ENCODE peak calls at places on chromosome 7, in eight cellular contexts. I is GM12864, C is GM06990, X is GM23338, W is fibroblast of mammary gland, N is fibroblast of the aortic adventitia, R is IMR-90, T is sigmoid colon. K is an unnamed sample.

GRCh38 chr7:118195837-118196474 is 12.0 kb downstream of the LSM8 start:
- DNase-seq in I (peak; percentile 22), C (peak; percentile 11), X (peak; percentile 90), W (peak; percentile 75), N (peak; percentile 80), R (peak; percentile 70), T (no peak), K (peak; percentile 68)

GRCh38 chr7:124758327-124758726 is 7.3 kb downstream of the GPR37 start:
- DNase-seq in I (no peak), C (no peak), X (no peak), W (no peak), N (no peak), R (peak; percentile 74), T (no peak), K (no peak)

GRCh38 chr7:88226886-88227516 is 7.2 kb upstream of the SRI start:
- DNase-seq in I (no peak), C (no peak), X (no peak), W (peak; percentile 91), N (peak; percentile 86), R (peak; percentile 80), T (no peak), K (peak; percentile 20)

GRCh38 chr7:2805213-2806003 is 38.7 kb downstream of the GNA12 start:
- DNase-seq in I (no peak), C (no peak), X (no peak), W (no peak), N (no peak), R (no peak), T (no peak), K (no peak)

GRCh38 chr7:10315881-10316280 is 657.8 kb upstream of the PHF14 start:
- DNase-seq in I (no peak), C (no peak), X (no peak), W (no peak), N (no peak), R (no peak), T (no peak), K (no peak)

GRCh38 chr7:132846086-132846485 is 235.8 kb downstream of the CHCHD3 start:
- DNase-seq in I (no peak), C (no peak), X (no peak), W (no peak), N (no peak), R (no peak), T (no peak), K (no peak)

GRCh38 chr7:39811161-39811614 is 138.9 kb upstream of the CDK13 start:
- DNase-seq in I (no peak), C (no peak), X (no peak), W (peak; percentile 70), N (peak; percentile 60), R (peak; percentile 25), T (no peak), K (peak; percentile 40)

GRCh38 chr7:96723622-96724021 is 14.0 kb upstream of the SEM1 start:
- DNase-seq in I (no peak), C (no peak), X (peak; percentile 46), W (peak; percentile 47), N (peak; percentile 4), R (no peak), T (no peak), K (peak; percentile 6)

GRCh38 chr7:70679666-70680065 is 452.3 kb upstream of the GALNT17 start:
- DNase-seq in I (no peak), C (no peak), X (no peak), W (peak; percentile 39), N (no peak), R (no peak), T (no peak), K (peak; percentile 78)

GRCh38 chr7:64300641-64301405 is 12.9 kb upstream of the ZNF736 start:
- DNase-seq in I (no peak), C (no peak), X (no peak), W (no peak), N (no peak), R (no peak), T (no peak), K (no peak)

GRCh38 chr7:80826520-80827237 is 92.2 kb downstream of the SEMA3C start:
- DNase-seq in I (no peak), C (no peak), X (no peak), W (peak; percentile 68), N (peak; percentile 89), R (peak; percentile 79), T (no peak), K (peak; percentile 80)

GRCh38 chr7:81285142-81285871 is 366.5 kb upstream of the SEMA3C start:
- DNase-seq in I (no peak), C (no peak), X (no peak), W (peak; percentile 79), N (peak; percentile 85), R (peak; percentile 87), T (no peak), K (peak; percentile 82)

GRCh38 chr7:131424219-131424822 is 96.6 kb downstream of the MKLN1 start:
- DNase-seq in I (peak; percentile 5), C (peak; percentile 6), X (peak; percentile 16), W (peak; percentile 66), N (peak; percentile 72), R (peak; percentile 58), T (no peak), K (peak; percentile 50)

GRCh38 chr7:40009301-40009700 is 59.2 kb downstream of the CDK13 start:
- DNase-seq in I (no peak), C (no peak), X (no peak), W (peak; percentile 7), N (peak; percentile 16), R (no peak), T (no peak), K (peak; percentile 18)

GRCh38 chr7:87934699-87935372 is 785 bp downstream of the ADAM22 start:
- DNase-seq in I (no peak), C (peak; percentile 58), X (peak; percentile 63), W (peak; percentile 19), N (peak; percentile 8), R (no peak), T (no peak), K (no peak)

GRCh38 chr7:17289074-17289665 is 9.3 kb upstream of the AHR start:
- DNase-seq in I (no peak), C (no peak), X (no peak), W (peak; percentile 27), N (peak; percentile 77), R (peak; percentile 49), T (no peak), K (no peak)

GRCh38 chr7:141263508-141263907 is 189.6 kb downstream of the TMEM178B start:
- DNase-seq in I (no peak), C (no peak), X (no peak), W (no peak), N (no peak), R (no peak), T (no peak), K (no peak)

GRCh38 chr7:32658034-32658944 is 163.0 kb downstream of the AVL9 start:
- DNase-seq in I (no peak), C (no peak), X (no peak), W (peak; percentile 47), N (no peak), R (peak; percentile 43), T (no peak), K (no peak)

DNA sequence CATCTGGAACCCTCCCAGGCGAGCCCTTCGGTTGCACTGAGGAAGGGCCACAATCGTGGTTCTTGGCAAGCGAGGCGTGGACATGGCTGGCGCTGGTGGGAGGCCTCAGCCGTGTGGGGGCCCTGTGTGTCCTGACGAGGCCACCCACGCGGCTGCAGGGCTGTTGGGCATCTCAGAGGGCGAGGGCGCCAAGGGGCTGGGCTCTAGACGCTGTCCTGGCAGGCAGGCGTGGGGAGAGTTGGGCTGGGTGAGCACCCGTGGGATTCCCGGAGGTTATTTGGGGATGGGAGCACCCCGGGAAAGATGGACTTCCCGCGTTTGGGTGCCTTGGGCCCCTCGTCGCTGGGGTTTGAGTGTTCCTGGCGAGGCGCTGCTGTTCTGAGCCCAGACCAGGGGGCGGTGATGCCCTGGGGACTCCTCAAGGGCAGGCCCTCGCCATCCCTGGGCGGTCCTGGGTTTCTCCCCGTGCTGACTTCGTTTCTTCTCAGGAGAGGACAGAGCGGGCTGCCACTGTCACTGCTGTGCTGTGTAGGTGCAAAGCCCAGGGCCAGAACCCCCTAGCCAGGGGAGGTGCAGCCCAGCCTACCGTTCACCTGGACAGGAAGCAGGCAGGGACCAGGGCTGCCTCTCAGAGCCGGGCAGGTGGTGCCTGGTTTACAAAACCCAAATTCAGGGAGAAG is 87.2 kb downstream of the DNAJB6 start:
- DNase-seq in I (no peak), C (no peak), X (no peak), W (no peak), N (no peak), R (no peak), T (no peak), K (no peak)
- H3K4me3 ChIP-seq in I (no peak overlapping the region), C (no peak overlapping the region), X (no peak overlapping the region), W (no peak overlapping the region), N (no peak overlapping the region), R (no peak overlapping the region), T (no peak overlapping the region), K (no peak overlapping the region)

DNA sequence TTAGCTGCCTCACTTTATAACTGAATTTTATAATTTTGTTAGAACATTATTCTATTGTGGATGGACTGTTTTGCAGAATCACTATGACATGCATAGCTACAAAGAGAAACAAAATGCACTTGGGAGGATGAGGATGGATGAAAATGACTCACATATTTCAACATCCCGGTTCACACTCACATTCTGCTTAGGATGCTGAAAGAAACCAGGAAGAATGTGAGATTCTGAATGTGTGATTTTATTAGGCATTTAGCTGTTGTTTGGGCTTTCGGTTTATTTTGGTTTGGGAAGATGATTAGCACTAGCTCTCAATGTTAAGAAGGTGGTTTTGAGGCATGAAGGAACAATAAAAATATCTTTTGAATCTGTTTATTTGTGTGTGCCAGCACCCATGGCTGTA is 235.5 kb downstream of the SEMA3E start:
- DNase-seq in I (no peak), C (no peak), X (no peak), W (peak; percentile 64), N (peak; percentile 44), R (peak; percentile 23), T (no peak), K (peak; percentile 35)
- TF ChIP-seq CTCF in I (no peak), C (no peak), X (no peak), W (no peak), N (no peak), R (no peak), T (no peak), K (no peak)

DNA sequence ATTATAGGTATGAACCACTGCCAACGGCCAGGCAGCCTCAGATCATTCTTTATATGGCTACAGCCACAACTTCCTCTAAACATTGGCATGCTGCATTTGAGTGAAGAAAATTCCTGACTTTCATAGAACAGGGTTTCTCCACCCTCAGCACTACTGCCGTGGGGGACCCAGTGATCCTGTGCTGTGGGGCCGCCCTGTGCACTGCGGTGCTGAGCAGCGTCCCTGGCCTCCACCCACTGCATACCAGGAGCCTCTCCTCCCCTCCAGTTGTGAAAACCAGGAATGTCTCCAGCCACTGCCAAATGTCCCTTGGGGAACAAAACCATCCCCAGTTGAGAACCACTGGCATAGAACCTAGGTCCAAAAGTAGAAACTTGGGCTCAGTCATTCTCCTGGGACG is 15.8 kb downstream of the CNPY1 start:
- DNase-seq in I (no peak), C (no peak), X (no peak), W (no peak), N (no peak), R (no peak), T (peak; percentile 27), K (no peak)
- H3K4me3 ChIP-seq in I (no peak overlapping the region), C (no peak overlapping the region), X (no peak overlapping the region), W (no peak overlapping the region), N (no peak overlapping the region), R (no peak overlapping the region), T (no peak overlapping the region), K (no peak overlapping the region)

DNA sequence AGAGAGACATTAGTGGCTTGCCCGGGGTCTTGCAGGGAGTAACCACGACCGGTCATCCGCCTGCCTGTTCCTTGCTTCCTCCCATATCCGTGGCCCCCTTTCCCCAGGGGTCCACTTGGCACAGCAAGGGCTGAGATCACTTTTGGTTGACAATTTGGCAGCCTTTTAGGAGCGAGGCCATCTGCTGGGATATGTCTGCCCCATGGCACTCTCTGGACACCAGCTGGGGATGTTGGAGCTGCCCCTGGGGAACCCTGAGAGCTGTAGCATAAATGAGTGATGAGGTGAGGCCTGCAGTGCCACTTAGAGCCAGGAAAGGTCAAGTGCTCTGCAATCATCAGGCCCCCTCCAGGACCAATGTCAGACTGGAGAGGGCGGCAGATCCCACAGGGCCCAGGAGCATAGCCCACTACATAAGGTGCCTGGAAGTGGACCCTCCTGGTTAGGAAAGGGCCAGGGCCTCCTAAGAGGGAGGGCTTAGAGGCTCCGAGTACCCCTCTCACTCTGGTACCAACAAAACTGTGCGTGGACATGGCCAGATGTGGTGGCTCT is 92.1 kb downstream of the HIP1 start:
- DNase-seq in I (no peak), C (no peak), X (no peak), W (no peak), N (no peak), R (no peak), T (no peak), K (no peak)
- TF ChIP-seq CTCF in I (no peak), C (no peak), X (peak; percentile 54), W (no peak), N (no peak), R (no peak), T (no peak), K (no peak)

K was measured in AG10803.